ENCODE peak calls at places on chromosomes 1 and 21, in eight cellular contexts. H is transverse colon, C is uterus, M is thyroid gland, T is right lobe of liver, Q is stomach, N is IMR-90, W is tibial nerve. D is an unnamed sample.

GRCh38 chr1:165259236-165259635 is 97.3 kb downstream of the LMX1A start:
- DNase-seq in W (no peak), H (no peak), N (no peak), M (no peak), Q (no peak), C (no peak), T (no peak), D (no peak)

GRCh38 chr1:7516341-7516740 is 254.8 kb upstream of the VAMP3 start:
- DNase-seq in C (no peak), T (no peak), W (no peak), M (peak), H (no peak), Q (no peak), N (peak), D (no peak)

GRCh38 chr21:26487981-26488480 is 85.1 kb downstream of the CYYR1 start:
- DNase-seq in C (no peak), Q (no peak), N (no peak), W (no peak), T (no peak), H (no peak), M (no peak), D (no peak)

GRCh38 chr1:234495231-234495990 is 16.4 kb upstream of the TARBP1 start:
- DNase-seq in H (no peak), N (peak), T (no peak), M (no peak), C (no peak), W (no peak), Q (no peak), D (no peak)

GRCh38 chr1:25255711-25256577 is 8.7 kb upstream of the RSRP1 start:
- DNase-seq in H (no peak), W (no peak), Q (no peak), N (no peak), M (peak), C (no peak), T (no peak), D (no peak)

GRCh38 chr1:210440081-210440480 is 111.4 kb downstream of the HHAT start:
- DNase-seq in W (no peak), T (no peak), Q (no peak), M (no peak), H (no peak), N (no peak), C (no peak), D (no peak)

GRCh38 chr1:200040516-200041138 is 13.1 kb downstream of the NR5A2 start:
- DNase-seq in C (no peak), M (no peak), W (no peak), N (no peak), Q (no peak), T (peak), H (peak), D (no peak)

GRCh38 chr1:101112051-101112770 is 86.6 kb upstream of the DPH5 start:
- DNase-seq in N (no peak), C (no peak), W (no peak), Q (no peak), T (peak), M (peak), H (peak), D (peak)

GRCh38 chr1:117161887-117162286 is 40.3 kb upstream of the TRIM45 start:
- DNase-seq in M (no peak), C (no peak), T (no peak), H (no peak), W (no peak), Q (no peak), N (no peak), D (no peak)

GRCh38 chr1:48526045-48526714 is 54.2 kb upstream of the SPATA6 start:
- DNase-seq in H (peak), N (peak), W (no peak), C (no peak), Q (peak), M (peak), T (no peak), D (no peak)

GRCh38 chr1:53153752-53154151 is 11.3 kb upstream of the SLC1A7 start:
- DNase-seq in M (no peak), C (no peak), W (no peak), Q (no peak), H (no peak), T (no peak), N (no peak), D (peak)

GRCh38 chr1:113086551-113086950 is 13.6 kb downstream of the LRIG2 start:
- DNase-seq in T (no peak), H (no peak), M (no peak), W (no peak), C (no peak), Q (no peak), N (no peak), D (no peak)

GRCh38 chr1:179178965-179179364 is 50.5 kb downstream of the ABL2 start:
- DNase-seq in M (no peak), H (no peak), T (no peak), N (peak), W (no peak), C (no peak), Q (no peak), D (no peak)

GRCh38 chr1:152190589-152190988 is 31.6 kb upstream of the RPTN start:
- DNase-seq in H (no peak), M (no peak), C (no peak), N (peak), Q (no peak), T (no peak), W (no peak), D (no peak)

GRCh38 chr1:241682921-241683320 is 30.8 kb downstream of the WDR64 start:
- DNase-seq in W (no peak), T (no peak), Q (no peak), N (no peak), M (no peak), C (no peak), H (no peak), D (no peak)

GRCh38 chr1:186220101-186220500 is 155.0 kb downstream of the TPR start:
- DNase-seq in W (no peak), Q (no peak), T (no peak), M (no peak), H (no peak), N (no peak), C (no peak), D (no peak)

GRCh38 chr1:108570128-108570527 is 10.2 kb downstream of the EEIG2 start:
- DNase-seq in H (no peak), Q (no peak), T (no peak), N (peak), C (no peak), M (no peak), W (no peak), D (no peak)

GRCh38 chr1:214558002-214558770 is 6.8 kb upstream of the PTPN14 start:
- DNase-seq in C (peak), W (no peak), H (no peak), N (peak), T (no peak), Q (no peak), M (no peak), D (no peak)

GRCh38 chr1:182789138-182790076 is at the start of gene NPL:
- DNase-seq in H (peak), Q (peak), M (peak), N (peak), W (peak), T (peak), C (peak), D (peak)

GRCh38 chr21:46423546-46424061 is 35.1 kb upstream of the DIP2A start:
- DNase-seq in M (no peak), C (no peak), W (no peak), T (no peak), N (no peak), Q (no peak), H (no peak), D (no peak)

GRCh38 chr1:111570781-111571181 is 48.8 kb upstream of the RAP1A start:
- DNase-seq in M (peak), W (no peak), C (no peak), T (no peak), N (peak), H (peak), Q (no peak), D (no peak)

GRCh38 chr21:28492127-28492526 is 500.6 kb downstream of the LTN1 start:
- DNase-seq in H (no peak), M (no peak), Q (no peak), W (no peak), N (no peak), C (no peak), T (no peak), D (no peak)

GRCh38 chr1:201229771-201230635 is 39.4 kb downstream of the IGFN1 start:
- DNase-seq in T (no peak), W (no peak), C (no peak), N (peak), Q (no peak), M (no peak), H (no peak), D (no peak)

GRCh38 chr1:154499446-154499845 is 2.6 kb upstream of the TDRD10 start:
- DNase-seq in M (no peak), C (no peak), W (no peak), T (no peak), H (no peak), N (no peak), Q (no peak), D (no peak)

GRCh38 chr1:183278736-183279591 is 92.9 kb downstream of the LAMC2 start:
- DNase-seq in N (peak), C (no peak), M (peak), W (no peak), H (no peak), T (no peak), Q (peak), D (no peak)

GRCh38 chr1:94623560-94624148 is 82.1 kb upstream of the F3 start:
- DNase-seq in Q (no peak), W (no peak), M (no peak), C (no peak), N (no peak), T (no peak), H (no peak), D (no peak)

GRCh38 chr1:160271025-160271424 is 8.7 kb upstream of the DCAF8 start:
- DNase-seq in T (no peak), M (no peak), C (no peak), H (no peak), N (no peak), Q (no peak), W (no peak), D (no peak)

GRCh38 chr21:40335689-40336088 is 468.5 kb downstream of the PCP4 start:
- DNase-seq in T (no peak), H (no peak), W (no peak), C (no peak), M (no peak), Q (no peak), N (no peak), D (no peak)

GRCh38 chr1:219676012-219676770 is 63.3 kb upstream of the ZC3H11B start:
- DNase-seq in M (no peak), T (no peak), H (no peak), Q (no peak), N (peak), W (no peak), C (no peak), D (no peak)

GRCh38 chr1:89339039-89339438 is 24.8 kb upstream of the GBP6 start:
- DNase-seq in H (no peak), M (no peak), W (no peak), C (no peak), Q (peak), T (peak), N (no peak), D (no peak)

GRCh38 chr1:60298290-60298689 is 224.7 kb upstream of the C1orf87 start:
- DNase-seq in Q (no peak), W (no peak), T (no peak), C (no peak), N (no peak), M (no peak), H (no peak), D (no peak)

GRCh38 chr1:66445492-66446181 is 88.3 kb upstream of the SGIP1 start:
- DNase-seq in Q (peak), T (peak), H (peak), W (no peak), N (no peak), M (no peak), C (no peak), D (no peak)

GRCh38 chr1:4674676-4675075 is 20.3 kb downstream of the AJAP1 start:
- DNase-seq in C (no peak), Q (no peak), W (no peak), M (no peak), T (no peak), N (no peak), H (no peak), D (no peak)

GRCh38 chr1:8908388-8909151 is 30.1 kb upstream of the ENO1 start:
- DNase-seq in W (no peak), T (no peak), C (no peak), H (no peak), N (no peak), Q (no peak), M (no peak), D (no peak)

GRCh38 chr1:97433520-97434175 is 487.2 kb downstream of the DPYD start:
- DNase-seq in M (no peak), W (no peak), T (no peak), N (peak), Q (no peak), H (no peak), C (no peak), D (no peak)

DNA sequence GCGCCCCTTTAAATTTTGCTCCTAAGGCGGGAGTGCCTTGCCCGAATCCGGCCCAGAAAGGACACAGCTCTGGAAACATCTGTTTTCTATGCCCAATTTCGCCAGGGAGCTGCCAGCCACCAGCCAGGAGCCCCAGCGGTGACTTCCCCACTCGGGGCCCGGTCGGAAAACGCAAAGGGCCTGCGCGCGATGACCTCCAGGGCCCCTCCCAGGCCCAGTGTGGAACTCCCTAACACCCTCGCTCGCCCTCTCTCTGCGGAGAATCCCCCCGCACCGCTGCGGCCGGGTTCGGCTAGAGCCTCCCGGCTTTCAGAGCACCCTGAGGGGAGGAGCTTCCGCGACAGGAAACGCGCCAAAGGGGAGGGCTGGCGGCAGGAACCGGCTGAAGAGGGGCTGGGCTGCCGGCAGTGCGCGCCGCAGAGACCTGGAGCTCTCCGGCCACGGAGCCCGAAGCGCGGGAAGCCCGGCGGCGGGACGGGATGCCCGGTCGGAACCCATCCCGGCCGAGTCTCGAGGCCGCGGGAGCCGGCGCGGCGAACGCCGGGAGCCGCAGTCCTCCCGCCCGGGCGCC is 505 bp downstream of the CLSPN start:
- DNase-seq in Q (peak), H (peak), C (peak), N (peak), T (peak), W (peak), M (peak), D (peak)
- TF ChIP-seq POLR2A in Q (no peak), H (peak), C (no peak), N (no peak), T (peak), W (no peak), M (peak), D (no peak)

GRCh38 chr1:169193191-169193850 is 86.8 kb downstream of the ATP1B1 start:
- DNase-seq in N (peak), T (no peak), M (no peak), Q (peak), H (no peak), C (peak), W (no peak), D (no peak)
- TF ChIP-seq CTCF in N (no peak), T (peak), M (no peak), Q (peak), H (no peak), C (peak), W (no peak), D (no peak)

DNA sequence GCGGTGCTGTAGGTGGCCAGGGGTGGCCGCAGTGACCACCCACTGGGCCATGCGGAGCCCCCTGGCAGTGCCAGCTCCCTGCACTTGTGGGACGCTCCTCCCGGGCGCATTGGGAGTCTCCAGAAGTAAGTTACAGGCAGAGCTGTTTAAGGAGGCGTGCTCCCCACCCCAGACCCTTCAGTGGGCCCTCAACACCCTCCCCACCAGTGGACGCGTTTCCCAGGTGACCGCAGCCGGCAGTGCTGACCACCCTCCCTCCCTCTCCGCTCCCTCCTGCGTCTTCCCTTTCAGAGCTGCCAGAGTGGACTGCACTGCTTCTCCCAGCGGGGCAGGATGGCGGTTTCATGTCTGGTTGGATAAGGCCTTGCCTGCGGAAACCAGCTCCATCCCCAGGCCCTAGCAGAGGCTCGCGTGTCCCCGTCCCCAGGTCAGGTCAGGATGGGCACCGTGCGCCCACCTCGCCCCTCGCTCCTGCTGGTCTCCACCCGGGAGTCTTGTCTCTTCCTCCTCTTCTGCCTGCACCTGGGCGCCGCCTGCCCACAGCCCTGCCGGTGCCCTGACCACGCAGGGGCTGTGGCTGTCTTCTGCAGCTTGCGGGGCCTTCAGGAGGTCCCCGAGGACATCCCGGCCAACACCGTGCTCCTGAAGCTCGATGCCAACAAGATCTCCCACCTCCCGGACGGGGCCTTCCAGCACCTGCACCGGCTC is 1.1 kb downstream of the LRRC3 start:
- DNase-seq in H (no peak), N (no peak), C (no peak), Q (no peak), M (no peak), T (peak), W (no peak), D (no peak)
- H3K4me3 ChIP-seq in H (peak), N (no peak), C (peak), Q (peak), M (no peak), T (peak), W (peak), D (no peak)

GRCh38 chr1:207781312-207781711 is 29.5 kb downstream of the CD46 start:
- DNase-seq in Q (no peak), C (no peak), H (no peak), W (no peak), N (no peak), M (no peak), T (no peak), D (no peak)
- TF ChIP-seq POLR2A in Q (no peak), C (no peak), H (no peak), W (no peak), N (no peak), M (no peak), T (no peak), D (no peak)

DNA sequence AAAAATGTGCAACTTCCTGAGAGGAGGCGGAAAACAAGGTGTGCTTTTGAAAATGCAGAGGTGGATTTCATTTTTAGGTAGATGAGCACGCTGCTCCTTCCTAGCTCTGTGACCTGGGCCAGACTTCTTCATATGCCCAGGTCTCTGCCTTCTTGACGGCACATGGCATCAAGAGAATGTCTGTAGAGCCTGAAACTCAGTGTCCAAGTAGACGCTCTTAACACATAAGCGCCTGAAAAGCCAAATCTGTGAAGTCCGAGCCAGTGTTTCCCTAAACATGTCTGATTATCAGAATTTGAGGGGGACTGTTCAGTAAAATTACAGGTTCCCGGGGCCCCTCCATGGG is 25.7 kb downstream of the FHAD1 start:
- DNase-seq in M (no peak), Q (no peak), N (no peak), C (no peak), T (no peak), H (no peak), W (no peak), D (no peak)
- TF ChIP-seq CTCF in M (no peak), Q (no peak), N (no peak), C (no peak), T (no peak), H (no peak), W (no peak), D (no peak)

D was measured in lower leg skin.